ENCODE peak calls at places on chromosomes 2 and 18, in ten cellular contexts. G is fibroblast of the aortic adventitia; L is GM13977; K is stimulated activated CD4-positive, alpha-beta T cell treated with anti-CD3 and anti-CD28 coated beads, Interleukin-4, amount 100 ng/mL, for 24 hours; J is HTR-8/SVneo; B is dermis microvascular lymphatic vessel endothelial cell; V is caudate nucleus; F is mesothelial cell of epicardium; H is T-helper 2 cell; U is amniotic stem cell. W is an unnamed sample.

GRCh38 chr2:167816897-167817296 is 430.5 kb downstream of the STK39 start:
- DNase-seq in L (no peak), K (no peak), B (no peak), J (no peak), H (no peak), G (no peak), V (no peak), U (no peak), F (no peak), W (no peak)

GRCh38 chr2:33645861-33646260 is 46.8 kb upstream of the FAM98A start:
- DNase-seq in J (no peak), B (no peak), U (peak), G (no peak), H (no peak), L (no peak), V (no peak), K (no peak), F (no peak), W (no peak)

GRCh38 chr2:127625146-127625943 is 20.6 kb upstream of the GPR17 start:
- DNase-seq in U (no peak), J (no peak), G (no peak), L (no peak), B (no peak), H (no peak), K (no peak), F (peak), V (no peak), W (no peak)

GRCh38 chr2:124880995-124881394 is 855.9 kb downstream of the CNTNAP5 start:
- DNase-seq in G (no peak), J (no peak), F (no peak), H (no peak), K (no peak), V (no peak), L (no peak), B (no peak), U (no peak), W (no peak)

GRCh38 chr18:24567199-24567598 is 106.8 kb downstream of the HRH4 start:
- DNase-seq in H (no peak), J (no peak), F (no peak), L (no peak), V (no peak), K (no peak), B (no peak), G (peak), U (no peak), W (no peak)

GRCh38 chr2:156657809-156658208 is 221.6 kb downstream of the GPD2 start:
- DNase-seq in B (no peak), U (no peak), F (no peak), J (no peak), V (no peak), H (no peak), K (no peak), G (no peak), L (no peak), W (no peak)

GRCh38 chr2:204431529-204431928 is 113.7 kb upstream of the PARD3B start:
- DNase-seq in B (no peak), G (no peak), U (no peak), F (no peak), K (no peak), L (no peak), J (no peak), H (no peak), V (no peak), W (no peak)

GRCh38 chr2:150470435-150470834 is 17.0 kb downstream of the RND3 start:
- DNase-seq in B (no peak), V (no peak), H (no peak), K (no peak), F (no peak), U (no peak), G (peak), J (no peak), L (no peak), W (no peak)

GRCh38 chr2:237456200-237456731 is 30.8 kb upstream of the MLPH start:
- DNase-seq in F (no peak), L (no peak), B (no peak), J (no peak), V (no peak), H (no peak), G (peak), K (no peak), U (no peak), W (no peak)

GRCh38 chr2:202096736-202097135 is 23.7 kb downstream of the KIAA2012 start:
- DNase-seq in U (no peak), B (no peak), F (no peak), L (no peak), K (no peak), H (no peak), G (peak), V (no peak), J (no peak), W (no peak)

GRCh38 chr2:230411484-230412368 is 4.3 kb upstream of the SP100 start:
- DNase-seq in V (no peak), B (no peak), H (peak), L (peak), K (peak), J (peak), U (peak), F (no peak), G (peak), W (no peak)

GRCh38 chr2:55107428-55107827 is 57.2 kb upstream of the RTN4 start:
- DNase-seq in J (no peak), U (no peak), G (no peak), L (no peak), V (no peak), B (no peak), F (no peak), H (no peak), K (no peak), W (no peak)

GRCh38 chr2:172062402-172063004 is 22.8 kb upstream of the DLX1 start:
- DNase-seq in U (no peak), B (no peak), V (no peak), K (no peak), L (no peak), J (no peak), G (no peak), H (no peak), F (no peak), W (no peak)

GRCh38 chr2:29309090-29310054 is 194.2 kb downstream of the CLIP4 start:
- DNase-seq in H (no peak), B (peak), F (no peak), K (peak), G (peak), L (peak), U (peak), J (peak), V (no peak), W (peak)

GRCh38 chr18:2536493-2536892 is 34.8 kb downstream of the METTL4 start:
- DNase-seq in K (no peak), H (no peak), L (no peak), B (no peak), U (peak), G (peak), F (no peak), V (no peak), J (peak), W (no peak)

GRCh38 chr2:30964334-30964733 is 157.1 kb upstream of the CAPN13 start:
- DNase-seq in V (no peak), J (no peak), K (no peak), L (no peak), H (no peak), B (no peak), F (no peak), G (no peak), U (no peak), W (no peak)

GRCh38 chr2:89820248-89820647 is 1128.8 kb downstream of the RPIA start:
- DNase-seq in G (no peak), K (no peak), U (no peak), B (no peak), V (no peak), F (no peak), J (no peak), H (no peak), L (no peak), W (no peak)

GRCh38 chr2:176171331-176172006 is 14.4 kb downstream of the HOXD3 start:
- DNase-seq in B (no peak), F (no peak), V (peak), J (no peak), H (no peak), K (no peak), G (no peak), L (no peak), U (no peak), W (no peak)

GRCh38 chr2:48531141-48531648 is 1.2 kb downstream of the STON1 start:
- DNase-seq in L (peak), U (peak), B (peak), K (no peak), F (no peak), J (peak), G (peak), H (no peak), V (no peak), W (no peak)

GRCh38 chr2:164917296-164917903 is 37.9 kb downstream of the SLC38A11 start:
- DNase-seq in L (no peak), U (no peak), H (no peak), F (no peak), B (peak), J (no peak), V (no peak), G (peak), K (no peak), W (peak)

GRCh38 chr18:79509536-79509930 is 113.8 kb downstream of the NFATC1 start:
- DNase-seq in L (no peak), K (no peak), H (no peak), B (no peak), V (no peak), J (no peak), F (no peak), U (no peak), G (no peak), W (no peak)

GRCh38 chr2:188601391-188601790 is 309.7 kb downstream of the GULP1 start:
- DNase-seq in G (peak), F (no peak), U (no peak), K (no peak), B (no peak), H (no peak), J (no peak), V (no peak), L (no peak), W (no peak)

GRCh38 chr2:169131587-169132512 is 62.5 kb downstream of the DHRS9 start:
- DNase-seq in V (no peak), L (peak), B (peak), F (no peak), K (no peak), G (peak), U (no peak), H (no peak), J (peak), W (peak)

GRCh38 chr18:79506191-79507075 is 110.7 kb downstream of the NFATC1 start:
- DNase-seq in V (no peak), H (no peak), G (peak), J (no peak), L (no peak), K (no peak), B (peak), U (no peak), F (no peak), W (no peak)

GRCh38 chr18:53268455-53268854 is 928.5 kb downstream of the DCC start:
- DNase-seq in H (no peak), L (no peak), F (no peak), V (no peak), G (no peak), U (no peak), J (no peak), B (no peak), K (no peak), W (no peak)

GRCh38 chr2:241507430-241508239 is 749 bp downstream of the STK25 start:
- DNase-seq in V (no peak), F (peak), L (peak), B (no peak), U (no peak), J (peak), H (peak), K (peak), G (peak), W (peak)

GRCh38 chr2:165827219-165827920 is 33.3 kb upstream of the GALNT3 start:
- DNase-seq in K (no peak), G (no peak), V (no peak), U (no peak), J (no peak), F (no peak), L (no peak), B (no peak), H (no peak), W (no peak)

GRCh38 chr18:79685281-79685680 is 5.7 kb downstream of the CTDP1 start:
- DNase-seq in V (no peak), K (peak), F (no peak), U (no peak), L (no peak), G (no peak), H (no peak), J (no peak), B (no peak), W (no peak)

GRCh38 chr2:134522436-134522835 is 196.4 kb downstream of the TMEM163 start:
- DNase-seq in V (no peak), U (no peak), B (no peak), G (no peak), J (no peak), K (no peak), L (no peak), H (no peak), F (no peak), W (no peak)